ENCODE peak calls at places on chromosomes 12 and 14, in six cellular contexts. F, U, E, Y, R and W are unnamed samples.

GRCh38 chr12:78820946-78821345 is 43.6 kb upstream of the SYT1 start:
- DNase-seq in F (no peak), U (no peak), E (no peak), Y (no peak), R (peak; percentile 2), W (no peak)

GRCh38 chr12:31591308-31591901 is 469 bp upstream of the DENND5B start:
- DNase-seq in F (peak; percentile 36), U (peak; percentile 59), E (no peak), Y (peak; percentile 22), R (no peak), W (peak; percentile 65)

GRCh38 chr14:64708148-64709004 is 4.2 kb downstream of the PLEKHG3 start:
- DNase-seq in F (peak; percentile 59), U (no peak), E (no peak), Y (no peak), R (peak; percentile 64), W (no peak)

GRCh38 chr14:68576496-68577244 is 216.2 kb downstream of the ZFP36L1 start:
- DNase-seq in F (no peak), U (no peak), E (no peak), Y (peak; percentile 41), R (peak; percentile 69), W (peak; percentile 88)

GRCh38 chr14:88063807-88064206 is 58.9 kb downstream of the GPR65 start:
- DNase-seq in F (no peak), U (no peak), E (no peak), Y (no peak), R (no peak), W (no peak)

GRCh38 chr12:90058721-90059120 is 350.1 kb upstream of the ATP2B1 start:
- DNase-seq in F (no peak), U (no peak), E (no peak), Y (peak; percentile 88), R (peak; percentile 88), W (no peak)

GRCh38 chr14:20427231-20428009 is 8.5 kb downstream of the KLHL33 start:
- DNase-seq in F (no peak), U (peak; percentile 82), E (no peak), Y (peak; percentile 43), R (peak; percentile 59), W (peak; percentile 92)

GRCh38 chr12:24742378-24742777 is 206.5 kb downstream of the BCAT1 start:
- DNase-seq in F (no peak), U (peak; percentile 32), E (peak; percentile 22), Y (no peak), R (no peak), W (no peak)

GRCh38 chr12:31685801-31686200 is 26.3 kb downstream of the ETFBKMT start:
- DNase-seq in F (no peak), U (no peak), E (no peak), Y (no peak), R (peak; percentile 90), W (no peak)

GRCh38 chr14:94770815-94771190 is 890 bp upstream of the GSC start:
- DNase-seq in F (peak; percentile 62), U (no peak), E (no peak), Y (no peak), R (no peak), W (no peak)

GRCh38 chr12:30450872-30451271 is 244.8 kb downstream of the IPO8 start:
- DNase-seq in F (no peak), U (no peak), E (no peak), Y (peak; percentile 52), R (peak; percentile 32), W (no peak)

GRCh38 chr14:80658155-80658554 is 283.4 kb downstream of the CEP128 start:
- DNase-seq in F (no peak), U (no peak), E (no peak), Y (no peak), R (no peak), W (no peak)

GRCh38 chr12:62683724-62684501 is 217.3 kb downstream of the MON2 start:
- DNase-seq in F (no peak), U (no peak), E (peak; percentile 67), Y (peak; percentile 81), R (peak; percentile 82), W (peak; percentile 69)

GRCh38 chr12:39043425-39043824 is 138.0 kb upstream of the CPNE8 start:
- DNase-seq in F (no peak), U (no peak), E (no peak), Y (no peak), R (no peak), W (no peak)

GRCh38 chr12:32896438-32897275 is at the start of gene PKP2:
- DNase-seq in F (peak; percentile 90), U (no peak), E (peak; percentile 26), Y (no peak), R (no peak), W (peak; percentile 62)

GRCh38 chr12:1576410-1577240 is 17.8 kb downstream of the FBXL14 start:
- DNase-seq in F (no peak), U (no peak), E (no peak), Y (peak; percentile 87), R (peak; percentile 78), W (peak; percentile 92)

GRCh38 chr14:75934998-75935628 is 46.7 kb downstream of the TGFB3 start:
- DNase-seq in F (no peak), U (no peak), E (no peak), Y (no peak), R (no peak), W (no peak)

GRCh38 chr12:115464008-115464672 is 780.2 kb upstream of the TBX3 start:
- DNase-seq in F (no peak), U (no peak), E (no peak), Y (no peak), R (no peak), W (no peak)

GRCh38 chr12:93918262-93918661 is 230.1 kb upstream of the PLXNC1 start:
- DNase-seq in F (no peak), U (no peak), E (no peak), Y (peak; percentile 9), R (peak; percentile 69), W (peak; percentile 74)

GRCh38 chr12:109695961-109696461 is 17.6 kb upstream of the FAM222A start:
- DNase-seq in F (peak; percentile 41), U (no peak), E (no peak), Y (no peak), R (no peak), W (peak; percentile 29)

GRCh38 chr14:35553808-35554207 is 19.8 kb downstream of the INSM2 start:
- DNase-seq in F (no peak), U (no peak), E (no peak), Y (no peak), R (peak; percentile 69), W (peak; percentile 72)

GRCh38 chr14:35929171-35929570 is 103.0 kb downstream of the BRMS1L start:
- DNase-seq in F (no peak), U (no peak), E (no peak), Y (no peak), R (no peak), W (no peak)

GRCh38 chr14:97301931-97302559 is 504.9 kb downstream of the VRK1 start:
- DNase-seq in F (peak; percentile 31), U (no peak), E (no peak), Y (no peak), R (no peak), W (no peak)

GRCh38 chr14:70801836-70802235 is 7.5 kb downstream of the MAP3K9 start:
- DNase-seq in F (no peak), U (no peak), E (no peak), Y (no peak), R (no peak), W (no peak)

GRCh38 chr12:105317942-105318614 is 12.4 kb upstream of the C12orf75 start:
- DNase-seq in F (no peak), U (no peak), E (no peak), Y (no peak), R (peak; percentile 82), W (no peak)

GRCh38 chr14:63276492-63277342 is 42.0 kb downstream of the GPHB5 start:
- DNase-seq in F (peak; percentile 70), U (peak; percentile 48), E (no peak), Y (peak; percentile 73), R (peak; percentile 57), W (peak; percentile 75)
- TF ChIP-seq CTCF in F (peak; percentile 99), U (peak; percentile 96), E (peak; percentile 71), Y (peak; percentile 80), R (peak; percentile 98), W (peak; percentile 82)

GRCh38 chr12:57943438-57944080 is 2.2 kb downstream of the ATP23 start:
- DNase-seq in F (no peak), U (peak; percentile 8), E (no peak), Y (no peak), R (no peak), W (no peak)
- H3K4me1 ChIP-seq in F (no peaks in the 10 kb centered on the region), U (peaks cover 33% of the 10 kb centered on the region), E (peaks cover 15% of the 10 kb centered on the region), Y (peaks cover 4% of the 10 kb centered on the region), R (peaks cover 5% of the 10 kb centered on the region), W (peaks cover 7% of the 10 kb centered on the region)

GRCh38 chr12:111149299-111149698 is 219.6 kb downstream of the PHETA1 start:
- DNase-seq in F (no peak), U (no peak), E (no peak), Y (no peak), R (no peak), W (no peak)
- TF ChIP-seq CTCF in F (no peak), U (no peak), E (no peak), Y (no peak), R (no peak), W (no peak)

GRCh38 chr14:105196228-105196960 is 15.3 kb upstream of the NUDT14 start:
- DNase-seq in F (peak; percentile 96), U (no peak), E (peak; percentile 52), Y (no peak), R (no peak), W (no peak)
- H3K4me1 ChIP-seq in F (peaks cover 23% of the 10 kb centered on the region), U (peaks cover 22% of the 10 kb centered on the region), E (peaks cover 11% of the 10 kb centered on the region), Y (no peaks in the 10 kb centered on the region), R (peaks cover 26% of the 10 kb centered on the region), W (no peaks in the 10 kb centered on the region)

GRCh38 chr14:73591690-73592448 is at the start of gene ACOT4:
- DNase-seq in F (peak; percentile 50), U (no peak), E (no peak), Y (peak; percentile 15), R (peak; percentile 38), W (peak; percentile 93)
- TF ChIP-seq CTCF in F (no peak), U (no peak), E (no peak), Y (no peak), R (no peak), W (no peak)